ENCODE peak calls at places on chromosomes 7 and 10, in six cellular contexts. V is trophoblast cell, D is IMR-90, Y is neuronal stem cell, F is H9, L is mesendoderm. J is an unnamed sample.

GRCh38 chr10:60048146-60048545 is 141.8 kb upstream of the CCDC6 start:
- DNase-seq in F (peak), V (peak), L (peak), Y (peak), D (no peak), J (peak)

GRCh38 chr7:135143874-135144668 is 3.8 kb upstream of the TMEM140 start:
- DNase-seq in L (no peak), Y (no peak), F (no peak), V (no peak), D (no peak), J (no peak)

GRCh38 chr10:29533696-29534285 is 101.0 kb downstream of the SVIL start:
- DNase-seq in F (no peak), D (no peak), V (no peak), Y (no peak), L (no peak), J (no peak)

GRCh38 chr10:34789993-34790506 is 25.0 kb downstream of the PARD3 start:
- DNase-seq in Y (no peak), V (no peak), L (peak), F (no peak), D (no peak), J (no peak)

GRCh38 chr10:11775412-11775811 is 33.2 kb downstream of the ECHDC3 start:
- DNase-seq in F (no peak), V (no peak), L (no peak), Y (no peak), D (no peak), J (no peak)

GRCh38 chr10:103736763-103737162 is 118.6 kb downstream of the SH3PXD2A start:
- DNase-seq in V (peak), Y (peak), D (no peak), L (peak), F (peak), J (no peak)

GRCh38 chr10:25815999-25816768 is 117.8 kb upstream of the MYO3A start:
- DNase-seq in V (peak), L (no peak), Y (no peak), F (no peak), D (no peak), J (no peak)

GRCh38 chr10:102935939-102936605 is 18.0 kb downstream of the CNNM2 start:
- DNase-seq in F (no peak), V (no peak), Y (no peak), L (no peak), D (no peak), J (no peak)

GRCh38 chr10:3763852-3764625 is 21.0 kb downstream of the KLF6 start:
- DNase-seq in Y (no peak), D (peak), F (no peak), L (no peak), V (peak), J (no peak)

GRCh38 chr10:116836902-116837513 is 12.3 kb upstream of the ENO4 start:
- DNase-seq in L (no peak), V (no peak), F (no peak), Y (no peak), D (no peak), J (peak)

GRCh38 chr7:54960517-54960916 is 58.3 kb upstream of the EGFR start:
- DNase-seq in L (peak), F (no peak), V (no peak), D (peak), Y (no peak), J (no peak)

GRCh38 chr7:99478464-99479440 is 6.1 kb downstream of the ZNF789 start:
- DNase-seq in V (no peak), Y (no peak), D (no peak), L (no peak), F (no peak), J (no peak)

GRCh38 chr7:121793716-121794115 is 79.2 kb upstream of the PTPRZ1 start:
- DNase-seq in V (no peak), L (no peak), F (no peak), D (no peak), Y (no peak), J (no peak)

GRCh38 chr7:73470208-73470607 is 36.6 kb downstream of the FZD9 start:
- DNase-seq in V (no peak), L (no peak), D (no peak), F (no peak), Y (no peak), J (no peak)

GRCh38 chr7:115911466-115911865 is 119.1 kb downstream of the TFEC start:
- DNase-seq in V (no peak), D (peak), F (no peak), L (no peak), Y (no peak), J (peak)

GRCh38 chr10:119531067-119531466 is 11.5 kb downstream of the RGS10 start:
- DNase-seq in L (no peak), Y (no peak), D (peak), V (no peak), F (no peak), J (peak)

GRCh38 chr7:77727936-77728701 is 31.9 kb downstream of the RSBN1L start:
- DNase-seq in D (peak), F (peak), L (peak), Y (peak), V (peak), J (peak)

GRCh38 chr10:61140765-61141392 is 196.9 kb upstream of the RHOBTB1 start:
- DNase-seq in D (peak), Y (no peak), V (peak), L (peak), F (no peak), J (peak)

GRCh38 chr10:1347525-1347924 is 291.3 kb downstream of the WDR37 start:
- DNase-seq in D (no peak), Y (no peak), L (no peak), F (no peak), V (no peak), J (no peak)

GRCh38 chr10:1347962-1348772 is 292.0 kb downstream of the WDR37 start:
- DNase-seq in Y (no peak), F (peak), V (no peak), D (no peak), L (no peak), J (no peak)

GRCh38 chr10:1346201-1346600 is 290.0 kb downstream of the WDR37 start:
- DNase-seq in D (no peak), V (no peak), F (no peak), Y (no peak), L (no peak), J (no peak)

GRCh38 chr10:1345368-1345767 is 289.2 kb downstream of the WDR37 start:
- DNase-seq in L (no peak), D (no peak), V (no peak), Y (no peak), F (no peak), J (no peak)

DNA sequence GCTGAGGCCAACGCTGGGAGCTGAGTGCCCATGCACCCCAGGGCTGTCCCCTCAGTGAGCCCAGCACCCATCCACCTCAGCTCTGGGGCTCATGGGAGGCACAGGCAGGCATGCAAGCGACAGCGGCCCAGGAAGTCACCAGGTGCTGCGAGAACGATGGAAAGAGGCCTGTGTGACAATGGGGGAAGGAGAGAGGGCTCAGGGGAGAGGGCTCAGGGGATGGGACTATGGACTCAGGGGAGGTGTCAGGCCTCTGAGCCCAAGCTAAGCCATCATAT is 292.5 kb downstream of the WDR37 start:
- DNase-seq in L (no peak), V (no peak), Y (no peak), F (no peak), D (no peak), J (no peak)
- H3K18ac ChIP-seq in L (no peak), V (no peak), Y (peak), F (no peak), D (no peak), J (no peak)

GRCh38 chr7:151710646-151711434 is 166.1 kb downstream of the PRKAG2 start:
- DNase-seq in L (no peak), Y (no peak), V (no peak), D (no peak), F (no peak), J (no peak)

GRCh38 chr7:151708610-151709009 is 168.3 kb downstream of the PRKAG2 start:
- DNase-seq in V (no peak), Y (no peak), F (no peak), L (no peak), D (no peak), J (no peak)

GRCh38 chr7:151710121-151710640 is 166.7 kb downstream of the PRKAG2 start:
- DNase-seq in D (no peak), F (no peak), Y (no peak), V (no peak), L (no peak), J (no peak)

GRCh38 chr7:151707757-151708156 is 169.2 kb downstream of the PRKAG2 start:
- DNase-seq in F (no peak), D (no peak), L (no peak), Y (no peak), V (no peak), J (no peak)

DNA sequence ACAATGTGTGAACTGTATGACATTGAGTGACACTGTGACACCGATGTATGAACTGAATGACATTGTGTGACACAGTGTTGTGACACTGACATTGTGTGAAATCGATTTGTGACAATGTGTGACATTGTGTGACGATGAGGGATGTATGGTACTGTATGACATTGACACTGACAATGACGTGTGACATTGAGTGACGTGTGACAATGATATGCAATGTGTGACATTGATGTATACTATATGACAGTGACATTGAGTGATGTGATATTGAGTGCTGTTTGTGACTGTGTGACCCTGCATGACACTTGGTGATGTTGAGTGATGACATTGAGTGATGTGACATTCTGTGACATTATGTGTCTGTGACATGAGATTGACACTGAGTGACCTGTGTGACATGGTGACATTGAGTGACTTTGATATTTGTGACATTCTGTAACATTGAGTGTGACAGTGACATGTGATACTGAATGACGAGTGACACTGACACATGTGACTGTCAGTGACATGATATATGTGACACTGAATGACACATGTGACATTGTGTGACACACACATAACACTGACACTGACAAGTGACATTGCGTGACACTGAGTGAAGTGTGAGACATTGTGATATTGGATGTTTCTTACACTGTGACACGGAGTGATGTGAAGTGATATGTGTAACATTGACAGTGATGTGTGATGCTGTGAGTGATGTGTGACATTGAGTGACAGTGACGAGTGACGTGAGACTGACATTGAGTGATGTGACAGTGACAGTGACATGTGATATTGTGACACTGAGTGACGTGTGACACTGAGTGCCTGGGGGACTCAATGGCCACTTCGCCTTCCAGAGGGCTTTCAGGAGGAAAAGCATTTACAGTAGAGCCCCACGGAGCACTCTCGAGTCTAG is 167.5 kb downstream of the PRKAG2 start:
- DNase-seq in F (no peak), L (no peak), V (no peak), D (peak), Y (no peak), J (no peak)
- H2AK5ac ChIP-seq in F (no peak), L (no peak), V (no peak), D (peak), Y (no peak), J (no peak)

GRCh38 chr7:10780400-10780747 is 193.3 kb upstream of the PHF14 start:
- DNase-seq in D (no peak), L (no peak), V (no peak), Y (no peak), F (peak), J (no peak)
- H3K18ac ChIP-seq in D (no peak), L (no peak), V (no peak), Y (peak), F (no peak), J (no peak)

GRCh38 chr10:124020871-124021823 is 72.3 kb downstream of the CHST15 start:
- DNase-seq in D (no peak), Y (no peak), V (no peak), L (no peak), F (peak), J (no peak)

GRCh38 chr10:124025152-124025551 is 68.2 kb downstream of the CHST15 start:
- DNase-seq in F (no peak), Y (no peak), L (no peak), D (no peak), V (no peak), J (no peak)

GRCh38 chr10:124018886-124019525 is 74.4 kb downstream of the CHST15 start:
- DNase-seq in L (no peak), D (no peak), Y (no peak), V (no peak), F (no peak), J (no peak)

GRCh38 chr10:124019886-124020797 is 73.3 kb downstream of the CHST15 start:
- DNase-seq in L (peak), F (peak), Y (no peak), V (no peak), D (no peak), J (no peak)

DNA sequence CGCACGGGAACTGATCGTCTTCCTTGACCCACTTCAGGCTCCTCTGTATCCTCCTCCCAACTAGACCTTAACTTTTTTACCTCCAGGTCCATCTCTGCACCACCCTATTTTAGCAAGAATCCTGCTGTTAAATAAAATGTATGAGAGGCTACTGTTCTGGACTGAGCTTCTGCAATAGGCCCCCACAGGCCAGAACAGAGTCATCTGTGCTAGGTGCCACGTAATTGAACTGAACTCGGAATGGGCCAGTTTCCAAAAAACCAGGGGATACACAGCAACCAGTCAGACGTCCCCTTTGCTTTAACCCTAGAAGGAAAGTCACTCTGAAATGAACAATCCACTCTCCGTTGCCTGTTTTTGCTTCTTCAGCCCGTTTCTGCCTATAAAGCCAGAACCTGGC is 71.3 kb downstream of the CHST15 start:
- DNase-seq in L (no peak), Y (no peak), V (no peak), F (no peak), D (no peak), J (no peak)
- H2AK5ac ChIP-seq in L (no peak), Y (no peak), V (no peak), F (no peak), D (no peak), J (no peak)

DNA sequence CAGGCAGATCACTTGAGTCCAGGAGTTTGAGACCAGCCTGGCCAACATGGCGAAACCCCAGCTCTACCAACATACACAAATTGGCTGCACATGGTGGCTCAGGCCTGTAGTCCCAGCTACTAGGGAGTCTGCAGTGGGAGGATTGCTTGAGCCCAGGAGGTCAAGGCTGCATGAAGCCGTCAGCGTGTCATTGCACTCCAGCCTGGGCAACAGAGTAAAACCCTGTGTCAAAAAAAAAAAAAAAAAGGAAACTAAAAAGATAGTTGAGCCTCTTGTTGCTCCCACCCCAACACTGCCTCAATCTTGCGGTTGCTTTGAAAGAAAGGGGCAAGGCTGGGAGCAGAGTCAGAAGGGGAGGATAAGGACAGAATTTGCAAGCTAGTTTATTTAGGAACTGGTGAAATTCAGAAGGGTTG is 69.9 kb downstream of the SYPL1 start:
- DNase-seq in D (no peak), V (no peak), L (no peak), F (no peak), Y (no peak), J (no peak)
- H3K18ac ChIP-seq in D (peak), V (no peak), L (peak), F (no peak), Y (no peak), J (no peak)

GRCh38 chr10:132454296-132455198 is 57.5 kb downstream of the PWWP2B start:
- DNase-seq in V (no peak), F (no peak), Y (no peak), D (no peak), L (no peak), J (no peak)

GRCh38 chr10:132456881-132457280 is 59.9 kb downstream of the PWWP2B start:
- DNase-seq in D (no peak), F (no peak), V (no peak), L (no peak), Y (no peak), J (no peak)

GRCh38 chr10:132457328-132458070 is 60.5 kb downstream of the PWWP2B start:
- DNase-seq in L (no peak), F (no peak), V (no peak), D (no peak), Y (no peak), J (no peak)

GRCh38 chr10:132455441-132455971 is 58.5 kb downstream of the PWWP2B start:
- DNase-seq in L (no peak), F (no peak), Y (no peak), D (no peak), V (no peak), J (no peak)

GRCh38 chr10:132455986-132456847 is 59.2 kb downstream of the PWWP2B start:
- DNase-seq in F (no peak), L (no peak), V (no peak), D (no peak), Y (no peak), J (no peak)
- H2AK5ac ChIP-seq in F (no peak), L (no peak), V (no peak), D (no peak), Y (peak), J (no peak)

GRCh38 chr10:49608925-49609282 is 1.2 kb upstream of the SLC18A3 start:
- DNase-seq in D (no peak), Y (no peak), V (no peak), F (peak), L (no peak), J (no peak)
- H3K18ac ChIP-seq in D (no peak), Y (no peak), V (no peak), F (no peak), L (no peak), J (no peak)

J was measured in mesenchymal stem cell.